ENCODE peak calls at places on chromosome 1, in nine cellular contexts. V is foreskin fibroblast; R is suprapubic skin; T is fibroblast of mammary gland; F is Peyer's patch; Q is A549; G is GM23248; W is right cardiac atrium; P is CD8-positive, alpha-beta memory T cell. D is an unnamed sample.

GRCh38 chr1:234629026-234629425 is 19.0 kb upstream of the IRF2BP2 start:
- DNase-seq in V (no peak), R (no peak), T (peak), F (no peak), Q (no peak), G (peak), W (no peak), P (no peak), D (no peak)

GRCh38 chr1:24491577-24492360 is 10.9 kb upstream of the RCAN3 start:
- DNase-seq in V (no peak), R (no peak), T (no peak), F (no peak), Q (peak), G (peak), W (no peak), P (no peak), D (no peak)

GRCh38 chr1:212256404-212256803 is 28.8 kb upstream of the PPP2R5A start:
- DNase-seq in V (no peak), R (no peak), T (no peak), F (peak), Q (no peak), G (no peak), W (no peak), P (peak), D (peak)

GRCh38 chr1:92961896-92962752 is 862 bp upstream of the DIPK1A start:
- DNase-seq in V (peak), R (peak), T (peak), F (peak), Q (peak), G (peak), W (peak), P (peak), D (peak)

GRCh38 chr1:235079443-235079967 is 49.1 kb downstream of the TOMM20 start:
- DNase-seq in V (no peak), R (peak), T (peak), F (peak), Q (peak), G (peak), W (peak), P (no peak), D (no peak)

GRCh38 chr1:79796434-79796833 is 789.9 kb upstream of the ADGRL4 start:
- DNase-seq in V (no peak), R (no peak), T (no peak), F (no peak), Q (no peak), G (no peak), W (no peak), P (no peak), D (no peak)

GRCh38 chr1:23422313-23422877 is 2.2 kb downstream of the TCEA3 start:
- DNase-seq in V (peak), R (peak), T (peak), F (peak), Q (no peak), G (peak), W (peak), P (peak), D (peak)

GRCh38 chr1:4177425-4178150 is 277.5 kb upstream of the C1orf174 start:
- DNase-seq in V (no peak), R (no peak), T (no peak), F (no peak), Q (no peak), G (no peak), W (no peak), P (no peak), D (peak)

GRCh38 chr1:161218301-161219077 is 3.4 kb downstream of the FCER1G start:
- DNase-seq in V (no peak), R (no peak), T (no peak), F (no peak), Q (no peak), G (no peak), W (peak), P (peak), D (no peak)

GRCh38 chr1:102970496-102971078 is 137.7 kb downstream of the COL11A1 start:
- DNase-seq in V (peak), R (no peak), T (peak), F (no peak), Q (peak), G (peak), W (peak), P (no peak), D (peak)

GRCh38 chr1:41485605-41486004 is 1.1 kb upstream of the EDN2 start:
- DNase-seq in V (peak), R (no peak), T (peak), F (peak), Q (peak), G (peak), W (no peak), P (no peak), D (no peak)

GRCh38 chr1:19643113-19643512 is 998 bp upstream of the NBL1 start:
- DNase-seq in V (no peak), R (peak), T (peak), F (peak), Q (peak), G (peak), W (no peak), P (no peak), D (no peak)
- H3K4me3 ChIP-seq in V (peak), R (peak), T (no peak), F (peak), Q (no peak), G (peak), W (peak), P (peak), D (no peak)

DNA sequence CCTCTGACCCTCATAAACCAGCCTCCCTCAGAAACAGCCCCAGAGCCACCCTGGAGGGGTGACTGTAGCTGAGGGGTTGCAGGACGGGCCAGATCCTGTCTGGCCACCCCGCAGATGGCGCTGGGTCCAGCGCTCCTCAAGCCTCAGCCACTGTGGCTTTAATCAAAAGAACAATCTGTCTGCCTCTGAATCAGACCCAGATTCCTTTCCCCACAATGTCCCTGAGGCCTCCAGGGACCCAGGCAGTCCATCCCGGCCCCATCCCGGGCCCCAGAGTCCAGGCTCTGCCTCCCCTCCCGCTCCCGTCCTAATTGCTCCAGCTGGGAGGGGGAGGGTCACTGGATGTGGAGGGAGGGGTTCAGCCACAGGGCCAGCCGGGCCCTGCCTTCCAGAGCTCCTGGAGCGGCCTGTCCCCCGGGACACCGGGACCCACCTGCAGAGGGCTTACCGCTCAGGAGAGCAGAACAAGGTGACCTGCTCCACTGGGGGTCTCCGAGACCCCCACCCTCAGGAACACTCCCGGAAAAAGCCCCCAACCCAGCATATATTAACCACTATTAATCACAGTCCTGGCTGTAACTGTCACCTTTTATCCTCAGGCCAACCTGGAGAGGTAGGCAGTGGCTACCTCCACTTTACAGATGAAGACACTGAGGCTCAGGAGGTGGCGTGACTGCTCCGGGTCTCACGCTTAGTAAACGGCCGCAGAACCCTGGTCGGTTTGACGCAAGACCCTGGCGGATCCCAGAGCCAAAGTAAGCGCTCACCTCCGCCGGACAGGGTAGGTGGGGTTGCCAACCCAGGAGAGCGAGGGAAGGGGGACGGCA is 807 bp upstream of the FBLIM1 start:
- DNase-seq in V (peak), R (no peak), T (no peak), F (peak), Q (no peak), G (peak), W (peak), P (no peak), D (no peak)
- H3K4me3 ChIP-seq in V (peak), R (peak), T (no peak), F (peak), Q (peak), G (peak), W (peak), P (no peak), D (no peak)

GRCh38 chr1:228102791-228103620 is at the start of gene C1orf35:
- DNase-seq in V (peak), R (peak), T (peak), F (peak), Q (peak), G (peak), W (peak), P (peak), D (peak)

GRCh38 chr1:228099331-228099732 is 3.8 kb downstream of the C1orf35 start:
- DNase-seq in V (no peak), R (no peak), T (no peak), F (no peak), Q (no peak), G (no peak), W (no peak), P (no peak), D (no peak)

GRCh38 chr1:228101614-228101993 is 1.5 kb downstream of the C1orf35 start:
- DNase-seq in V (no peak), R (peak), T (no peak), F (no peak), Q (no peak), G (no peak), W (no peak), P (no peak), D (no peak)

GRCh38 chr1:228101994-228102790 is 933 bp downstream of the C1orf35 start:
- DNase-seq in V (no peak), R (no peak), T (no peak), F (peak), Q (peak), G (peak), W (no peak), P (peak), D (peak)

GRCh38 chr1:228100822-228101613 is 2.1 kb downstream of the C1orf35 start:
- DNase-seq in V (no peak), R (peak), T (no peak), F (no peak), Q (no peak), G (no peak), W (no peak), P (no peak), D (no peak)
- H3K4me3 ChIP-seq in V (no peak), R (no peak), T (no peak), F (peak), Q (no peak), G (no peak), W (no peak), P (no peak), D (peak)

GRCh38 chr1:205287076-205287475 is 34.5 kb downstream of the NUAK2 start:
- DNase-seq in V (no peak), R (no peak), T (no peak), F (no peak), Q (no peak), G (peak), W (no peak), P (no peak), D (no peak)

GRCh38 chr1:205284420-205285144 is 37.0 kb downstream of the NUAK2 start:
- DNase-seq in V (peak), R (peak), T (peak), F (peak), Q (peak), G (peak), W (peak), P (peak), D (peak)

GRCh38 chr1:205286335-205286950 is 35.1 kb downstream of the NUAK2 start:
- DNase-seq in V (no peak), R (no peak), T (peak), F (peak), Q (no peak), G (no peak), W (no peak), P (peak), D (peak)

GRCh38 chr1:205283270-205284147 is 38.0 kb downstream of the NUAK2 start:
- DNase-seq in V (no peak), R (no peak), T (no peak), F (no peak), Q (no peak), G (no peak), W (no peak), P (peak), D (no peak)

GRCh38 chr1:205285391-205286101 is 36.0 kb downstream of the NUAK2 start:
- DNase-seq in V (no peak), R (no peak), T (peak), F (peak), Q (no peak), G (peak), W (no peak), P (peak), D (peak)
- H3K4me3 ChIP-seq in V (no peak), R (no peak), T (no peak), F (no peak), Q (no peak), G (no peak), W (no peak), P (peak), D (peak)

GRCh38 chr1:15155191-15155590 is 1.6 kb downstream of the TMEM51 start:
- DNase-seq in V (no peak), R (no peak), T (no peak), F (no peak), Q (no peak), G (no peak), W (no peak), P (no peak), D (no peak)
- H3K4me3 ChIP-seq in V (peak), R (peak), T (no peak), F (no peak), Q (peak), G (no peak), W (no peak), P (no peak), D (no peak)

GRCh38 chr1:183175631-183176030 is 10.4 kb upstream of the LAMC2 start:
- DNase-seq in V (no peak), R (no peak), T (no peak), F (no peak), Q (no peak), G (no peak), W (no peak), P (no peak), D (no peak)

GRCh38 chr1:183168308-183168707 is 17.8 kb upstream of the LAMC2 start:
- DNase-seq in V (no peak), R (no peak), T (no peak), F (no peak), Q (no peak), G (no peak), W (no peak), P (no peak), D (no peak)

GRCh38 chr1:183178490-183178889 is 7.6 kb upstream of the LAMC2 start:
- DNase-seq in V (no peak), R (no peak), T (peak), F (no peak), Q (no peak), G (no peak), W (no peak), P (no peak), D (no peak)

DNA sequence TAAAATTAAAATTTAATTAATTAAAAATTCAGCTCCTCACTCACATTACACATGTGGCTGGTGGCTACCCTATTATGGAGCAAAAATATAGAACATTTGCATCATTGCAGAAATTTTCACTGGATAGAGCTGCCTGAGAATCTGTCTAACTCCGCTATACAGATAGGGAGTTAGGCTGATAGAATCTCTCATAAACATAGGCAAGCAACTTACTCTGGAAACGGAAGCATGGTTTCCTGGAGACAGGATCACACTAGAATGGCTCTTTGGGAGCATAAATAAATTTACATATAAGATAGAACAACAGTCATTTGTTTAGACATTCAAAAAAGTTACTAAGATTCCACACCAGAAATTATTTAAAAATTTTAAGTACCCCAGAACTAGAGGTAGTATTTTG is 12.2 kb upstream of the LAMC2 start:
- DNase-seq in V (no peak), R (no peak), T (no peak), F (no peak), Q (no peak), G (no peak), W (no peak), P (no peak), D (no peak)
- H3K4me3 ChIP-seq in V (no peak), R (no peak), T (no peak), F (no peak), Q (no peak), G (no peak), W (no peak), P (no peak), D (no peak)

GRCh38 chr1:7941437-7941793 is 776 bp upstream of the TNFRSF9 start:
- DNase-seq in V (no peak), R (no peak), T (peak), F (no peak), Q (no peak), G (peak), W (no peak), P (no peak), D (no peak)

GRCh38 chr1:7943295-7943694 is 2.7 kb upstream of the TNFRSF9 start:
- DNase-seq in V (no peak), R (no peak), T (no peak), F (no peak), Q (no peak), G (no peak), W (no peak), P (no peak), D (no peak)

GRCh38 chr1:7942701-7943029 is 2.0 kb upstream of the TNFRSF9 start:
- DNase-seq in V (no peak), R (no peak), T (no peak), F (no peak), Q (no peak), G (no peak), W (no peak), P (no peak), D (no peak)

GRCh38 chr1:7940034-7940433 is 605 bp downstream of the TNFRSF9 start:
- DNase-seq in V (no peak), R (no peak), T (peak), F (no peak), Q (no peak), G (no peak), W (no peak), P (no peak), D (no peak)

GRCh38 chr1:7940745-7941436 is at the start of gene TNFRSF9:
- DNase-seq in V (no peak), R (no peak), T (peak), F (peak), Q (peak), G (peak), W (peak), P (no peak), D (peak)
- H3K4me3 ChIP-seq in V (no peak), R (no peak), T (no peak), F (no peak), Q (no peak), G (no peak), W (no peak), P (no peak), D (peak)